ENCODE peak calls at places on chromosome 2, in eight cellular contexts. N, Y, T, S, Q, B, M and Z are unnamed samples.

GRCh38 chr2:132845339-132845738 is 175.3 kb upstream of the LYPD1 start:
- DNase-seq in M (no peak), N (no peak), Y (no peak), B (no peak), Q (no peak), S (no peak), T (no peak), Z (no peak)

GRCh38 chr2:106990307-106990706 is 104.3 kb upstream of the ST6GAL2 start:
- DNase-seq in S (no peak), Y (no peak), Q (no peak), T (no peak), N (no peak), M (peak), B (no peak), Z (no peak)

GRCh38 chr2:173048901-173049661 is 26.6 kb upstream of the MAP3K20 start:
- DNase-seq in B (peak), M (peak), S (no peak), Y (peak), N (peak), Q (no peak), T (no peak), Z (peak)

GRCh38 chr2:237235383-237236095 is 149.8 kb downstream of the COPS8 start:
- DNase-seq in Q (no peak), N (peak), T (no peak), S (no peak), Y (no peak), B (no peak), M (peak), Z (peak)

GRCh38 chr2:99818842-99819241 is 323.5 kb downstream of the AFF3 start:
- DNase-seq in S (no peak), Y (no peak), Q (no peak), N (no peak), B (no peak), M (no peak), T (no peak), Z (no peak)

GRCh38 chr2:166090346-166090745 is 37.5 kb downstream of the SCN1A start:
- DNase-seq in Y (no peak), N (no peak), Q (no peak), M (peak), S (no peak), B (no peak), T (no peak), Z (no peak)

GRCh38 chr2:42876280-42876840 is 84.0 kb upstream of the HAAO start:
- DNase-seq in T (no peak), M (peak), B (no peak), S (no peak), N (no peak), Y (no peak), Q (no peak), Z (no peak)

GRCh38 chr2:42142476-42143184 is 26.5 kb upstream of the EML4 start:
- DNase-seq in S (no peak), M (no peak), N (no peak), Y (no peak), T (no peak), B (no peak), Q (no peak), Z (no peak)

GRCh38 chr2:237475704-237476107 is 11.3 kb upstream of the MLPH start:
- DNase-seq in M (peak), T (no peak), B (peak), S (peak), N (no peak), Y (no peak), Q (no peak), Z (no peak)

GRCh38 chr2:42147641-42148274 is 21.4 kb upstream of the EML4 start:
- DNase-seq in M (peak), T (no peak), S (no peak), Y (no peak), N (no peak), Q (no peak), B (no peak), Z (no peak)

GRCh38 chr2:38836801-38837200 is 38.9 kb downstream of the DHX57 start:
- DNase-seq in Y (no peak), B (no peak), S (no peak), Q (no peak), T (no peak), N (no peak), M (no peak), Z (no peak)

GRCh38 chr2:126507425-126507867 is 148.5 kb upstream of the GYPC start:
- DNase-seq in S (no peak), Q (no peak), Y (no peak), B (peak), T (no peak), N (no peak), M (no peak), Z (no peak)

GRCh38 chr2:231780123-231780908 is 766 bp downstream of the PDE6D start:
- DNase-seq in Y (no peak), S (no peak), N (no peak), B (peak), Q (peak), M (no peak), T (no peak), Z (peak)

GRCh38 chr2:128768066-128768465 is 449.4 kb upstream of the HS6ST1 start:
- DNase-seq in Y (no peak), B (no peak), T (no peak), S (no peak), N (no peak), Q (no peak), M (no peak), Z (no peak)

GRCh38 chr2:649461-650342 is 27.5 kb downstream of the TMEM18 start:
- DNase-seq in N (no peak), T (no peak), S (no peak), Y (no peak), Q (no peak), M (no peak), B (peak), Z (no peak)

GRCh38 chr2:11829324-11829946 is 83.0 kb downstream of the LPIN1 start:
- DNase-seq in S (peak), T (peak), Y (peak), N (no peak), Q (peak), M (peak), B (peak), Z (peak)

GRCh38 chr2:41033127-41033526 is 581.2 kb upstream of the SLC8A1 start:
- DNase-seq in Y (no peak), Q (no peak), S (no peak), N (no peak), M (no peak), B (no peak), T (no peak), Z (no peak)